ENCODE peak calls at places on chromosomes 4 and X, in five cellular contexts. One of them, this sample, is unnamed.

GRCh38 chr4:151417766-151418376 is 8.9 kb downstream of the FHIP1A start:
- DNase-seq in fibroblast of the aortic adventitia: no peak
- DNase-seq in endothelial cell: no peak
- DNase-seq in CD4-positive, alpha-beta T cell: no peak
- DNase-seq in H9: no peak
- DNase-seq in this sample: no peak

GRCh38 chr4:7217453-7218310 is 25.3 kb downstream of the SORCS2 start:
- DNase-seq in H9: no peak
- DNase-seq in endothelial cell: no peak
- DNase-seq in fibroblast of the aortic adventitia: no peak
- DNase-seq in CD4-positive, alpha-beta T cell: no peak
- DNase-seq in this sample: no peak

GRCh38 chr4:1726146-1726934 is 5.0 kb downstream of the TACC3 start:
- DNase-seq in endothelial cell: peak; percentile 96
- DNase-seq in fibroblast of the aortic adventitia: peak; percentile 83
- DNase-seq in H9: peak; percentile 94
- DNase-seq in CD4-positive, alpha-beta T cell: peak; percentile 84
- DNase-seq in this sample: peak; percentile 94

GRCh38 chr4:128853741-128854140 is 44.2 kb downstream of the JADE1 start:
- DNase-seq in CD4-positive, alpha-beta T cell: no peak
- DNase-seq in endothelial cell: no peak
- DNase-seq in H9: no peak
- DNase-seq in fibroblast of the aortic adventitia: no peak
- DNase-seq in this sample: no peak

GRCh38 chr4:2948895-2949781 is 14.1 kb downstream of the NOP14 start:
- DNase-seq in CD4-positive, alpha-beta T cell: no peak
- DNase-seq in endothelial cell: peak; percentile 45
- DNase-seq in H9: peak; percentile 41
- DNase-seq in fibroblast of the aortic adventitia: peak; percentile 13
- DNase-seq in this sample: no peak

GRCh38 chr4:128512161-128512560 is 224.5 kb upstream of the PGRMC2 start:
- DNase-seq in fibroblast of the aortic adventitia: peak; percentile 52
- DNase-seq in CD4-positive, alpha-beta T cell: no peak
- DNase-seq in endothelial cell: no peak
- DNase-seq in H9: no peak
- DNase-seq in this sample: no peak

GRCh38 chr4:37741564-37741963 is 55.4 kb upstream of the RELL1 start:
- DNase-seq in CD4-positive, alpha-beta T cell: no peak
- DNase-seq in fibroblast of the aortic adventitia: no peak
- DNase-seq in endothelial cell: no peak
- DNase-seq in H9: no peak
- DNase-seq in this sample: no peak

GRCh38 chr4:3029464-3029863 is 44.9 kb downstream of the HTT-AS start:
- DNase-seq in H9: no peak
- DNase-seq in endothelial cell: no peak
- DNase-seq in fibroblast of the aortic adventitia: no peak
- DNase-seq in CD4-positive, alpha-beta T cell: no peak
- DNase-seq in this sample: no peak

GRCh38 chr4:158314756-158315487 is 104.6 kb downstream of the TMEM144 start:
- DNase-seq in endothelial cell: no peak
- DNase-seq in fibroblast of the aortic adventitia: peak; percentile 99
- DNase-seq in H9: no peak
- DNase-seq in CD4-positive, alpha-beta T cell: no peak
- DNase-seq in this sample: no peak

GRCh38 chrX:147342197-147342596 is 527.7 kb upstream of the CXorf51A start:
- DNase-seq in endothelial cell: no peak
- DNase-seq in H9: no peak
- DNase-seq in CD4-positive, alpha-beta T cell: no peak
- DNase-seq in fibroblast of the aortic adventitia: no peak
- DNase-seq in this sample: no peak

GRCh38 chr4:97984545-97985131 is 158.6 kb downstream of the STPG2 start:
- DNase-seq in fibroblast of the aortic adventitia: no peak
- DNase-seq in endothelial cell: peak; percentile 20
- DNase-seq in H9: no peak
- DNase-seq in CD4-positive, alpha-beta T cell: no peak
- DNase-seq in this sample: no peak

GRCh38 chr4:24434193-24434728 is 150.1 kb downstream of the DHX15 start:
- DNase-seq in endothelial cell: no peak
- DNase-seq in CD4-positive, alpha-beta T cell: no peak
- DNase-seq in H9: no peak
- DNase-seq in fibroblast of the aortic adventitia: no peak
- DNase-seq in this sample: no peak

GRCh38 chr4:155679343-155679742 is 12.7 kb downstream of the GUCY1A1 start:
- DNase-seq in H9: no peak
- DNase-seq in endothelial cell: no peak
- DNase-seq in fibroblast of the aortic adventitia: peak; percentile 15
- DNase-seq in CD4-positive, alpha-beta T cell: no peak
- DNase-seq in this sample: no peak

GRCh38 chrX:25873196-25873595 is 264.9 kb upstream of the MAGEB18 start:
- DNase-seq in fibroblast of the aortic adventitia: peak; percentile 49
- DNase-seq in endothelial cell: no peak
- DNase-seq in CD4-positive, alpha-beta T cell: no peak
- DNase-seq in H9: no peak
- DNase-seq in this sample: no peak

GRCh38 chrX:47632664-47633063 is 2.9 kb upstream of the CFP start:
- DNase-seq in endothelial cell: no peak
- DNase-seq in CD4-positive, alpha-beta T cell: no peak
- DNase-seq in fibroblast of the aortic adventitia: no peak
- DNase-seq in H9: no peak
- DNase-seq in this sample: no peak

GRCh38 chrX:47634871-47635575 is 5.3 kb upstream of the CFP start:
- DNase-seq in H9: no peak
- DNase-seq in fibroblast of the aortic adventitia: no peak
- DNase-seq in CD4-positive, alpha-beta T cell: no peak
- DNase-seq in endothelial cell: no peak
- DNase-seq in this sample: no peak

GRCh38 chrX:47633671-47634590 is 4.2 kb upstream of the CFP start:
- DNase-seq in H9: no peak
- DNase-seq in CD4-positive, alpha-beta T cell: no peak
- DNase-seq in endothelial cell: no peak
- DNase-seq in fibroblast of the aortic adventitia: no peak
- DNase-seq in this sample: no peak

GRCh38 chrX:47638816-47639215 is 9.1 kb upstream of the CFP start:
- DNase-seq in fibroblast of the aortic adventitia: no peak
- DNase-seq in CD4-positive, alpha-beta T cell: no peak
- DNase-seq in H9: no peak
- DNase-seq in endothelial cell: no peak
- DNase-seq in this sample: no peak

GRCh38 chrX:47637546-47638195 is 7.9 kb upstream of the CFP start:
- DNase-seq in CD4-positive, alpha-beta T cell: peak; percentile 31
- DNase-seq in H9: peak; percentile 91
- DNase-seq in endothelial cell: no peak
- DNase-seq in fibroblast of the aortic adventitia: no peak
- DNase-seq in this sample: no peak
- TF ChIP-seq CTCF in CD4-positive, alpha-beta T cell: no peak
- TF ChIP-seq CTCF in H9: no peak
- TF ChIP-seq CTCF in endothelial cell: no peak
- TF ChIP-seq CTCF in fibroblast of the aortic adventitia: no peak
- TF ChIP-seq CTCF in this sample: no peak

GRCh38 chr4:30721353-30722091 is 1.4 kb downstream of the PCDH7 start:
- DNase-seq in fibroblast of the aortic adventitia: peak; percentile 43
- DNase-seq in H9: peak; percentile 55
- DNase-seq in endothelial cell: peak; percentile 76
- DNase-seq in CD4-positive, alpha-beta T cell: no peak
- DNase-seq in this sample: peak; percentile 77

GRCh38 chr4:30722916-30723270 is 2.7 kb downstream of the PCDH7 start:
- DNase-seq in CD4-positive, alpha-beta T cell: no peak
- DNase-seq in H9: peak; percentile 41
- DNase-seq in endothelial cell: peak; percentile 14
- DNase-seq in fibroblast of the aortic adventitia: peak; percentile 10
- DNase-seq in this sample: no peak

GRCh38 chr4:30724217-30724616 is 4.0 kb downstream of the PCDH7 start:
- DNase-seq in H9: no peak
- DNase-seq in CD4-positive, alpha-beta T cell: no peak
- DNase-seq in fibroblast of the aortic adventitia: peak; percentile 22
- DNase-seq in endothelial cell: no peak
- DNase-seq in this sample: no peak

GRCh38 chr4:30720656-30721352 is 635 bp downstream of the PCDH7 start:
- DNase-seq in H9: peak; percentile 59
- DNase-seq in fibroblast of the aortic adventitia: peak; percentile 57
- DNase-seq in endothelial cell: peak; percentile 42
- DNase-seq in CD4-positive, alpha-beta T cell: no peak
- DNase-seq in this sample: peak; percentile 75

DNA sequence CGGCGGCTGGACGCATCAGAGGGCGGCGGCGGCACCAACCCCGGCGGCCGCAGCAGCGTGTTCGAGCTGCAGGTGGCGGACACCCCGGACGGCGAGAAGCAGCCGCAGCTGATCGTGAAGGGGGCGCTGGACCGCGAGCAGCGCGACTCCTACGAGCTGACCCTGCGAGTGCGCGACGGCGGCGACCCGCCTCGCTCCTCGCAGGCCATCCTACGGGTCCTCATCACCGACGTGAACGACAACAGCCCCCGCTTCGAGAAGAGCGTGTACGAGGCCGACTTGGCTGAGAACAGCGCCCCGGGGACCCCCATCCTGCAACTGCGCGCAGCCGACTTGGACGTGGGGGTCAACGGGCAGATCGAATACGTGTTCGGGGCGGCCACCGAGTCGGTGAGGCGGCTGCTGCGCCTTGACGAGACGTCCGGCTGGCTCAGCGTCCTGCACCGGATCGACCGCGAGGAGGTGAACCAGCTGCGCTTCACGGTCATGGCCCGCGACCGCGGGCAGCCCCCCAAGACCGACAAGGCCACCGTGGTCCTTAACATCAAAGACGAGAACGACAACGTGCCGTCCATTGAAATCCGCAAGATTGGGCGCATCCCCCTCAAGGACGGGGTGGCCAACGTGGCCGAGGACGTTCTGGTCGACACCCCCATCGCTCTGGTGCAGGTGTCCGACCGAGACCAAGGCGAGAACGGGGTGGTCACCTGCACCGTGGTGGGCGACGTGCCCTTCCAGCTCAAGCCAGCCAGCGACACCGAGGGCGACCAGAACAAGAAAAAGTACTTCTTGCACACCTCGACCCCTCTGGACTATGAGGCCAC is 2.1 kb downstream of the PCDH7 start:
- DNase-seq in fibroblast of the aortic adventitia: no peak
- DNase-seq in endothelial cell: peak; percentile 7
- DNase-seq in H9: no peak
- DNase-seq in CD4-positive, alpha-beta T cell: no peak
- DNase-seq in this sample: no peak
- TF ChIP-seq CTCF in fibroblast of the aortic adventitia: no peak
- TF ChIP-seq CTCF in endothelial cell: no peak
- TF ChIP-seq CTCF in H9: no peak
- TF ChIP-seq CTCF in CD4-positive, alpha-beta T cell: no peak
- TF ChIP-seq CTCF in this sample: peak; percentile 16

DNA sequence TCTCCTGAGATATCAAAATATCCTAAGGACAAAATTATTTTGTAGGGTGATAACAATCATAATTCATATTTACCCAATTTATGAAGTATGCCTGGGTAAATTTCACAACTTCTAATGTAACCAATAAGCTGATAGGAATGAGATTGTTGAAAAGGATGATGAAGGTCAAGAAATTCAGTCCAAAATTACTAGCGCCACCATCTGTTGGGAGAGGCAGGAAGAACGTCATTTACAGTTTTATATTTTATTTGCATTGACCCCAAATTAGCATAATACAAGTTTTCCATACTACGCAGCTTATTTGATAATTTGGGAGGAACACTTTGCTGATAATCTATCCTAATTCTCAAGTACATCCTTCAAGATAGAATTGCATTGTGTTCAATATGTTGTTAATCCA is 78.7 kb downstream of the ATP8A1 start:
- DNase-seq in CD4-positive, alpha-beta T cell: no peak
- DNase-seq in endothelial cell: no peak
- DNase-seq in H9: no peak
- DNase-seq in fibroblast of the aortic adventitia: no peak
- DNase-seq in this sample: no peak
- TF ChIP-seq CTCF in CD4-positive, alpha-beta T cell: no peak
- TF ChIP-seq CTCF in endothelial cell: no peak
- TF ChIP-seq CTCF in H9: peak; percentile 50
- TF ChIP-seq CTCF in fibroblast of the aortic adventitia: no peak
- TF ChIP-seq CTCF in this sample: no peak

GRCh38 chr4:139808381-139809206 is 143.0 kb downstream of the MGST2 start:
- DNase-seq in CD4-positive, alpha-beta T cell: no peak
- DNase-seq in fibroblast of the aortic adventitia: peak; percentile 13
- DNase-seq in H9: no peak
- DNase-seq in endothelial cell: no peak
- DNase-seq in this sample: no peak
- TF ChIP-seq CTCF in CD4-positive, alpha-beta T cell: no peak
- TF ChIP-seq CTCF in fibroblast of the aortic adventitia: no peak
- TF ChIP-seq CTCF in H9: no peak
- TF ChIP-seq CTCF in endothelial cell: no peak
- TF ChIP-seq CTCF in this sample: no peak

GRCh38 chr4:100907465-100908454 is 389.9 kb upstream of the EMCN start:
- DNase-seq in fibroblast of the aortic adventitia: peak; percentile 20
- DNase-seq in CD4-positive, alpha-beta T cell: no peak
- DNase-seq in endothelial cell: peak; percentile 7
- DNase-seq in H9: no peak
- DNase-seq in this sample: no peak
- TF ChIP-seq CTCF in fibroblast of the aortic adventitia: peak; percentile 28
- TF ChIP-seq CTCF in CD4-positive, alpha-beta T cell: peak; percentile 34
- TF ChIP-seq CTCF in endothelial cell: peak; percentile 69
- TF ChIP-seq CTCF in H9: peak; percentile 38
- TF ChIP-seq CTCF in this sample: peak; percentile 66

This sample was measured in type B pancreatic cell.